ENCODE peak calls at places on chromosomes 4 and X, in six cellular contexts. M, C, J, E, R and N are unnamed samples.

GRCh38 chrX:49030283-49030682 is 12.9 kb downstream of the TFE3 start:
- DNase-seq in M (no peak), C (no peak), J (no peak), E (no peak), R (no peak), N (no peak)

GRCh38 chr4:54101190-54102041 is 1.5 kb downstream of the GSX2 start:
- DNase-seq in M (no peak), C (no peak), J (no peak), E (no peak), R (no peak), N (no peak)

GRCh38 chrX:2449135-2449886 is 51.5 kb downstream of the DHRSX start:
- DNase-seq in M (no peak), C (no peak), J (no peak), E (no peak), R (no peak), N (no peak)

GRCh38 chr4:100391086-100391485 is 126.7 kb downstream of the EMCN start:
- DNase-seq in M (no peak), C (no peak), J (no peak), E (no peak), R (no peak), N (no peak)

GRCh38 chr4:140082399-140082758 is 71.6 kb downstream of the MAML3 start:
- DNase-seq in M (no peak), C (no peak), J (no peak), E (no peak), R (no peak), N (no peak)

GRCh38 chr4:141102367-141102766 is 30.9 kb downstream of the RNF150 start:
- DNase-seq in M (no peak), C (peak), J (no peak), E (no peak), R (no peak), N (no peak)

GRCh38 chrX:104618106-104618895 is 52.3 kb downstream of the IL1RAPL2 start:
- DNase-seq in M (no peak), C (no peak), J (no peak), E (no peak), R (no peak), N (no peak)

GRCh38 chr4:17535242-17535641 is 20.3 kb downstream of the CLRN2 start:
- DNase-seq in M (no peak), C (no peak), J (no peak), E (no peak), R (no peak), N (no peak)

GRCh38 chrX:10769165-10769564 is 148.8 kb upstream of the MID1 start:
- DNase-seq in M (no peak), C (peak), J (no peak), E (no peak), R (no peak), N (no peak)

GRCh38 chr4:189858445-189858844 is 82.2 kb upstream of the FRG1 start:
- DNase-seq in M (no peak), C (no peak), J (no peak), E (no peak), R (no peak), N (no peak)

GRCh38 chr4:23084559-23085248 is 392.0 kb downstream of the GBA3 start:
- DNase-seq in M (no peak), C (peak), J (no peak), E (no peak), R (no peak), N (no peak)

GRCh38 chr4:7416745-7417432 is 17.8 kb downstream of the PSAPL1 start:
- DNase-seq in M (peak), C (no peak), J (peak), E (peak), R (no peak), N (no peak)

GRCh38 chrX:19889582-19890342 is 2.4 kb upstream of the SH3KBP1 start:
- DNase-seq in M (no peak), C (peak), J (no peak), E (no peak), R (no peak), N (peak)

GRCh38 chr4:115470763-115471162 is 357.3 kb upstream of the NDST4 start:
- DNase-seq in M (no peak), C (no peak), J (no peak), E (no peak), R (no peak), N (no peak)

GRCh38 chr4:173478136-173478860 is 51.7 kb downstream of the HAND2 start:
- DNase-seq in M (no peak), C (peak), J (no peak), E (no peak), R (no peak), N (no peak)

GRCh38 chrX:40010550-40011364 is 87.0 kb downstream of the BCOR start:
- DNase-seq in M (no peak), C (no peak), J (no peak), E (no peak), R (no peak), N (no peak)

GRCh38 chrX:153873282-153874090 is 12.5 kb downstream of the L1CAM start:
- DNase-seq in M (no peak), C (no peak), J (no peak), E (no peak), R (no peak), N (no peak)

GRCh38 chr4:133270021-133270570 is 121.0 kb downstream of the PCDH10 start:
- DNase-seq in M (no peak), C (peak), J (no peak), E (no peak), R (no peak), N (no peak)

GRCh38 chrX:77658886-77659285 is 127.1 kb downstream of the ATRX start:
- DNase-seq in M (no peak), C (no peak), J (no peak), E (no peak), R (no peak), N (no peak)

GRCh38 chrX:119008122-119008744 is 33.8 kb downstream of the LONRF3 start:
- DNase-seq in M (no peak), C (no peak), J (peak), E (no peak), R (peak), N (peak)

GRCh38 chr4:88697113-88697512 is 516 bp downstream of the NAP1L5 start:
- DNase-seq in M (no peak), C (peak), J (no peak), E (no peak), R (no peak), N (peak)
- H3K27ac ChIP-seq in M (peak), C (peak), J (peak), E (peak), R (peak), N (peak)

DNA sequence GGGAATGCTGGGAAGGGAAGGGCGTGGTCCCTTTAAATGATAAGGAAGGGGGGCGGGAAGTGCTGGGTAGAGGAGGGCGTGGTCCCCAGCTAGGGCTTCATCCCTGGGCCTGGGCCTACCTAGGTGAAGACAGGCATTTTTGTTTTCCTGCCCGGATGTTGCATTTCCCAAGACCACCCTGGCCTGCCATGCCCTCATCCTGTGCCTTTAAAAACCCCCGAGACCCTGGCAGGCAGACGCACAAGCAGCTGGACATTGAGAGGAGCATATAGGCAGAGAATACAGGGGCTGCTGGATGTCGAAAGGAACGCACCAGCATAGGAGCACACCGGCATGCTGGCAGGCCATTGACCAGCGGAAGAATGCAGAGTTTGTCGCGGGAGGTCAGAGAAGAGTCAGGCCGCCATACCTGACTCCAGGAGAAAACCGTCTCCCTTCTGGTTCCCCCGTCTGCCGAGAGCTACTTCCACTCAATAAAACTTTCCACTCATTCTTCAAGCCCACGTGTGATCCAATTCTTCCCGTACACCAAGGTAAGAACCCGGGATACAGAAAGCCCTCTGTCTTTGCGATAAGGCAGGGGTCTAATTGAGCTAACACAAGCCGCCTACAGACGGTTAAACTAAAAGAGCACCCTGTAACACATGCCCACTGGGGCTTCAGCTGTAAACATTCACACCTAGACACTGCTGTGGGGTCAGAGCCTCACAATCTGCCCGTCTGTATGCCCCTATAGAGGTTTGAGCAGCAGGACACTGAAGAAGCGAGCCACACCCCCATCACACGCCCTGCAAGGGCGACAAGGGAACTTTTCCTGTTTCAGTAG is 2.9 kb upstream of the AGA start:
- DNase-seq in M (no peak), C (no peak), J (no peak), E (no peak), R (no peak), N (no peak)
- H3K4me3 ChIP-seq in M (peak), C (no peak), J (no peak), E (no peak), R (no peak), N (no peak)

GRCh38 chr4:163542275-163542674 is 47.8 kb downstream of the TMA16 start:
- DNase-seq in M (no peak), C (peak), J (no peak), E (no peak), R (no peak), N (no peak)
- H3K27ac ChIP-seq in M (no peak), C (no peak), J (no peak), E (no peak), R (no peak), N (no peak)

GRCh38 chrX:103414561-103414960 is 38.2 kb downstream of the BEX3 start:
- DNase-seq in M (no peak), C (no peak), J (no peak), E (no peak), R (no peak), N (no peak)

GRCh38 chrX:103413981-103414380 is 37.6 kb downstream of the BEX3 start:
- DNase-seq in M (no peak), C (no peak), J (no peak), E (no peak), R (no peak), N (no peak)

GRCh38 chrX:103417370-103417769 is 41.0 kb downstream of the BEX3 start:
- DNase-seq in M (no peak), C (no peak), J (no peak), E (no peak), R (no peak), N (no peak)

GRCh38 chrX:103415068-103415467 is 38.7 kb downstream of the BEX3 start:
- DNase-seq in M (no peak), C (no peak), J (no peak), E (no peak), R (no peak), N (no peak)

GRCh38 chrX:103415528-103415927 is 39.2 kb downstream of the BEX3 start:
- DNase-seq in M (no peak), C (no peak), J (no peak), E (no peak), R (no peak), N (no peak)
- H3K4me3 ChIP-seq in M (no peak), C (no peak), J (no peak), E (no peak), R (no peak), N (no peak)